ENCODE peak calls at places on chromosomes 6 and 20, in five cellular contexts. One of them, this sample, is unnamed.

GRCh38 chr6:36545767-36546663 is 1.3 kb downstream of the STK38 start:
- DNase-seq in OCI-LY7: peak
- DNase-seq in amniotic stem cell: peak
- DNase-seq in anterior cingulate cortex: no peak
- DNase-seq in activated naive CD4-positive, alpha-beta T cell treated with Interleukin-2 at 50 U/mL for 16 hours: peak
- DNase-seq in this sample: peak

GRCh38 chr6:79196908-79197307 is 37.6 kb downstream of the HMGN3 start:
- DNase-seq in activated naive CD4-positive, alpha-beta T cell treated with Interleukin-2 at 50 U/mL for 16 hours: no peak
- DNase-seq in anterior cingulate cortex: no peak
- DNase-seq in amniotic stem cell: no peak
- DNase-seq in OCI-LY7: no peak
- DNase-seq in this sample: no peak

GRCh38 chr6:151494235-151494950 is 576 bp downstream of the CCDC170 start:
- DNase-seq in amniotic stem cell: no peak
- DNase-seq in OCI-LY7: peak
- DNase-seq in activated naive CD4-positive, alpha-beta T cell treated with Interleukin-2 at 50 U/mL for 16 hours: peak
- DNase-seq in anterior cingulate cortex: no peak
- DNase-seq in this sample: no peak

GRCh38 chr6:86856937-86857563 is 80.3 kb upstream of the HTR1E start:
- DNase-seq in amniotic stem cell: no peak
- DNase-seq in activated naive CD4-positive, alpha-beta T cell treated with Interleukin-2 at 50 U/mL for 16 hours: peak
- DNase-seq in anterior cingulate cortex: no peak
- DNase-seq in OCI-LY7: peak
- DNase-seq in this sample: peak

GRCh38 chr6:97669191-97669651 is 386.2 kb upstream of the MMS22L start:
- DNase-seq in amniotic stem cell: no peak
- DNase-seq in anterior cingulate cortex: peak
- DNase-seq in OCI-LY7: no peak
- DNase-seq in activated naive CD4-positive, alpha-beta T cell treated with Interleukin-2 at 50 U/mL for 16 hours: no peak
- DNase-seq in this sample: no peak

GRCh38 chr20:46118481-46119020 is 437 bp downstream of the CD40 start:
- DNase-seq in activated naive CD4-positive, alpha-beta T cell treated with Interleukin-2 at 50 U/mL for 16 hours: no peak
- DNase-seq in OCI-LY7: peak
- DNase-seq in amniotic stem cell: no peak
- DNase-seq in anterior cingulate cortex: no peak
- DNase-seq in this sample: no peak

GRCh38 chr6:9437836-9438235 is 977.0 kb downstream of the TFAP2A start:
- DNase-seq in OCI-LY7: no peak
- DNase-seq in activated naive CD4-positive, alpha-beta T cell treated with Interleukin-2 at 50 U/mL for 16 hours: no peak
- DNase-seq in anterior cingulate cortex: no peak
- DNase-seq in amniotic stem cell: no peak
- DNase-seq in this sample: no peak

GRCh38 chr20:45044084-45044573 is 56.8 kb downstream of the KCNS1 start:
- DNase-seq in activated naive CD4-positive, alpha-beta T cell treated with Interleukin-2 at 50 U/mL for 16 hours: peak
- DNase-seq in OCI-LY7: peak
- DNase-seq in amniotic stem cell: peak
- DNase-seq in anterior cingulate cortex: no peak
- DNase-seq in this sample: peak

GRCh38 chr6:89792881-89793280 is 26.7 kb downstream of the MDN1 start:
- DNase-seq in anterior cingulate cortex: no peak
- DNase-seq in activated naive CD4-positive, alpha-beta T cell treated with Interleukin-2 at 50 U/mL for 16 hours: no peak
- DNase-seq in amniotic stem cell: no peak
- DNase-seq in OCI-LY7: peak
- DNase-seq in this sample: peak

GRCh38 chr6:138346302-138347195 is 31.2 kb upstream of the SMIM28 start:
- DNase-seq in amniotic stem cell: no peak
- DNase-seq in OCI-LY7: no peak
- DNase-seq in anterior cingulate cortex: no peak
- DNase-seq in activated naive CD4-positive, alpha-beta T cell treated with Interleukin-2 at 50 U/mL for 16 hours: no peak
- DNase-seq in this sample: no peak

GRCh38 chr6:168721571-168721970 is 280.6 kb downstream of the SMOC2 start:
- DNase-seq in activated naive CD4-positive, alpha-beta T cell treated with Interleukin-2 at 50 U/mL for 16 hours: no peak
- DNase-seq in anterior cingulate cortex: no peak
- DNase-seq in amniotic stem cell: no peak
- DNase-seq in OCI-LY7: no peak
- DNase-seq in this sample: no peak

GRCh38 chr6:142444800-142445405 is 143.1 kb downstream of the ADGRG6 start:
- DNase-seq in amniotic stem cell: no peak
- DNase-seq in anterior cingulate cortex: no peak
- DNase-seq in OCI-LY7: no peak
- DNase-seq in activated naive CD4-positive, alpha-beta T cell treated with Interleukin-2 at 50 U/mL for 16 hours: no peak
- DNase-seq in this sample: no peak

GRCh38 chr6:50305660-50306059 is 255.9 kb upstream of the DEFB112 start:
- DNase-seq in OCI-LY7: no peak
- DNase-seq in anterior cingulate cortex: no peak
- DNase-seq in activated naive CD4-positive, alpha-beta T cell treated with Interleukin-2 at 50 U/mL for 16 hours: no peak
- DNase-seq in amniotic stem cell: no peak
- DNase-seq in this sample: peak

GRCh38 chr6:164109770-164110140 is 695.2 kb downstream of the QKI start:
- DNase-seq in OCI-LY7: peak
- DNase-seq in anterior cingulate cortex: no peak
- DNase-seq in amniotic stem cell: no peak
- DNase-seq in activated naive CD4-positive, alpha-beta T cell treated with Interleukin-2 at 50 U/mL for 16 hours: no peak
- DNase-seq in this sample: no peak

GRCh38 chr6:28355743-28356665 is 6.3 kb downstream of the ZKSCAN3 start:
- DNase-seq in amniotic stem cell: peak
- DNase-seq in activated naive CD4-positive, alpha-beta T cell treated with Interleukin-2 at 50 U/mL for 16 hours: peak
- DNase-seq in anterior cingulate cortex: peak
- DNase-seq in OCI-LY7: peak
- DNase-seq in this sample: peak

GRCh38 chr20:25295386-25296093 is 47.7 kb downstream of the PYGB start:
- DNase-seq in amniotic stem cell: no peak
- DNase-seq in activated naive CD4-positive, alpha-beta T cell treated with Interleukin-2 at 50 U/mL for 16 hours: no peak
- DNase-seq in OCI-LY7: no peak
- DNase-seq in anterior cingulate cortex: no peak
- DNase-seq in this sample: no peak

GRCh38 chr6:43453831-43454230 is 1.5 kb downstream of the DLK2 start:
- DNase-seq in anterior cingulate cortex: no peak
- DNase-seq in amniotic stem cell: no peak
- DNase-seq in activated naive CD4-positive, alpha-beta T cell treated with Interleukin-2 at 50 U/mL for 16 hours: no peak
- DNase-seq in OCI-LY7: no peak
- DNase-seq in this sample: no peak

GRCh38 chr20:57677323-57677982 is 32.4 kb downstream of the PMEPA1 start:
- DNase-seq in amniotic stem cell: no peak
- DNase-seq in activated naive CD4-positive, alpha-beta T cell treated with Interleukin-2 at 50 U/mL for 16 hours: no peak
- DNase-seq in OCI-LY7: no peak
- DNase-seq in anterior cingulate cortex: no peak
- DNase-seq in this sample: no peak

GRCh38 chr6:123909989-123910388 is 106.3 kb downstream of the NKAIN2 start:
- DNase-seq in amniotic stem cell: no peak
- DNase-seq in OCI-LY7: no peak
- DNase-seq in anterior cingulate cortex: no peak
- DNase-seq in activated naive CD4-positive, alpha-beta T cell treated with Interleukin-2 at 50 U/mL for 16 hours: no peak
- DNase-seq in this sample: no peak

GRCh38 chr6:74931567-74931966 is 274.3 kb downstream of the COL12A1 start:
- DNase-seq in amniotic stem cell: no peak
- DNase-seq in anterior cingulate cortex: no peak
- DNase-seq in activated naive CD4-positive, alpha-beta T cell treated with Interleukin-2 at 50 U/mL for 16 hours: no peak
- DNase-seq in OCI-LY7: no peak
- DNase-seq in this sample: no peak

GRCh38 chr6:114537977-114538376 is 195.2 kb upstream of the HS3ST5 start:
- DNase-seq in anterior cingulate cortex: no peak
- DNase-seq in amniotic stem cell: no peak
- DNase-seq in activated naive CD4-positive, alpha-beta T cell treated with Interleukin-2 at 50 U/mL for 16 hours: no peak
- DNase-seq in OCI-LY7: no peak
- DNase-seq in this sample: no peak

GRCh38 chr6:113645576-113645970 is 211.6 kb upstream of the MARCKS start:
- DNase-seq in activated naive CD4-positive, alpha-beta T cell treated with Interleukin-2 at 50 U/mL for 16 hours: no peak
- DNase-seq in anterior cingulate cortex: no peak
- DNase-seq in OCI-LY7: no peak
- DNase-seq in amniotic stem cell: peak
- DNase-seq in this sample: peak

GRCh38 chr20:1037039-1037438 is 34.9 kb upstream of the RSPO4 start:
- DNase-seq in amniotic stem cell: no peak
- DNase-seq in anterior cingulate cortex: no peak
- DNase-seq in activated naive CD4-positive, alpha-beta T cell treated with Interleukin-2 at 50 U/mL for 16 hours: no peak
- DNase-seq in OCI-LY7: no peak
- DNase-seq in this sample: no peak

GRCh38 chr20:57877131-57877784 is 167.4 kb upstream of the PMEPA1 start:
- DNase-seq in anterior cingulate cortex: no peak
- DNase-seq in OCI-LY7: no peak
- DNase-seq in activated naive CD4-positive, alpha-beta T cell treated with Interleukin-2 at 50 U/mL for 16 hours: no peak
- DNase-seq in amniotic stem cell: no peak
- DNase-seq in this sample: no peak

GRCh38 chr20:3887870-3888614 is 1.1 kb upstream of the PANK2 start:
- DNase-seq in OCI-LY7: no peak
- DNase-seq in amniotic stem cell: no peak
- DNase-seq in activated naive CD4-positive, alpha-beta T cell treated with Interleukin-2 at 50 U/mL for 16 hours: no peak
- DNase-seq in anterior cingulate cortex: peak
- DNase-seq in this sample: peak

GRCh38 chr20:36827541-36828279 is 48.2 kb upstream of the TLDC2 start:
- DNase-seq in activated naive CD4-positive, alpha-beta T cell treated with Interleukin-2 at 50 U/mL for 16 hours: no peak
- DNase-seq in OCI-LY7: no peak
- DNase-seq in anterior cingulate cortex: no peak
- DNase-seq in amniotic stem cell: no peak
- DNase-seq in this sample: no peak